ENCODE peak calls at places on chromosomes 6 and 20, in ten cellular contexts. One of them, this sample, is unnamed.

GRCh38 chr6:25239498-25239897 is 39.7 kb upstream of the CARMIL1 start:
- DNase-seq in CD8-positive, alpha-beta T cell: no peak
- DNase-seq in lung: no peak
- DNase-seq in cardiac fibroblast: no peak
- DNase-seq in astrocyte of the spinal cord: no peak
- DNase-seq in neural progenitor cell: no peak
- DNase-seq in fibroblast of pulmonary artery: no peak
- DNase-seq in fibroblast of lung: no peak
- DNase-seq in retinal pigment epithelial cell: no peak
- DNase-seq in RWPE1: no peak
- DNase-seq in this sample: no peak

GRCh38 chr6:8175046-8175777 is 72.9 kb upstream of the EEF1E1 start:
- DNase-seq in CD8-positive, alpha-beta T cell: no peak
- DNase-seq in lung: no peak
- DNase-seq in cardiac fibroblast: no peak
- DNase-seq in astrocyte of the spinal cord: no peak
- DNase-seq in neural progenitor cell: no peak
- DNase-seq in fibroblast of pulmonary artery: no peak
- DNase-seq in fibroblast of lung: no peak
- DNase-seq in retinal pigment epithelial cell: no peak
- DNase-seq in RWPE1: peak
- DNase-seq in this sample: no peak

GRCh38 chr20:19254956-19255355 is 42.5 kb downstream of the SLC24A3 start:
- DNase-seq in CD8-positive, alpha-beta T cell: no peak
- DNase-seq in lung: no peak
- DNase-seq in cardiac fibroblast: peak
- DNase-seq in astrocyte of the spinal cord: no peak
- DNase-seq in neural progenitor cell: no peak
- DNase-seq in fibroblast of pulmonary artery: no peak
- DNase-seq in fibroblast of lung: no peak
- DNase-seq in retinal pigment epithelial cell: no peak
- DNase-seq in RWPE1: no peak
- DNase-seq in this sample: no peak

GRCh38 chr6:42007286-42007685 is 43.0 kb upstream of the TAF8 start:
- DNase-seq in CD8-positive, alpha-beta T cell: no peak
- DNase-seq in lung: no peak
- DNase-seq in cardiac fibroblast: no peak
- DNase-seq in astrocyte of the spinal cord: no peak
- DNase-seq in neural progenitor cell: no peak
- DNase-seq in fibroblast of pulmonary artery: no peak
- DNase-seq in fibroblast of lung: no peak
- DNase-seq in retinal pigment epithelial cell: no peak
- DNase-seq in RWPE1: no peak
- DNase-seq in this sample: no peak

GRCh38 chr6:26576929-26577719 is 19.6 kb upstream of the ABT1 start:
- DNase-seq in CD8-positive, alpha-beta T cell: no peak
- DNase-seq in lung: no peak
- DNase-seq in cardiac fibroblast: peak
- DNase-seq in astrocyte of the spinal cord: peak
- DNase-seq in neural progenitor cell: peak
- DNase-seq in fibroblast of pulmonary artery: peak
- DNase-seq in fibroblast of lung: peak
- DNase-seq in retinal pigment epithelial cell: no peak
- DNase-seq in RWPE1: no peak
- DNase-seq in this sample: no peak

GRCh38 chr20:58160451-58161051 is 67.9 kb downstream of the ANKRD60 start:
- DNase-seq in CD8-positive, alpha-beta T cell: no peak
- DNase-seq in lung: no peak
- DNase-seq in cardiac fibroblast: peak
- DNase-seq in astrocyte of the spinal cord: peak
- DNase-seq in neural progenitor cell: peak
- DNase-seq in fibroblast of pulmonary artery: no peak
- DNase-seq in fibroblast of lung: peak
- DNase-seq in retinal pigment epithelial cell: no peak
- DNase-seq in RWPE1: no peak
- DNase-seq in this sample: no peak

GRCh38 chr20:52083627-52084232 is 107.8 kb downstream of the ZFP64 start:
- DNase-seq in CD8-positive, alpha-beta T cell: no peak
- DNase-seq in lung: peak
- DNase-seq in cardiac fibroblast: peak
- DNase-seq in astrocyte of the spinal cord: peak
- DNase-seq in neural progenitor cell: peak
- DNase-seq in fibroblast of pulmonary artery: peak
- DNase-seq in fibroblast of lung: peak
- DNase-seq in retinal pigment epithelial cell: no peak
- DNase-seq in RWPE1: peak
- DNase-seq in this sample: peak

GRCh38 chr6:14550817-14551216 is 433.2 kb downstream of the CD83 start:
- DNase-seq in CD8-positive, alpha-beta T cell: no peak
- DNase-seq in lung: no peak
- DNase-seq in cardiac fibroblast: peak
- DNase-seq in astrocyte of the spinal cord: no peak
- DNase-seq in neural progenitor cell: no peak
- DNase-seq in fibroblast of pulmonary artery: no peak
- DNase-seq in fibroblast of lung: no peak
- DNase-seq in retinal pigment epithelial cell: no peak
- DNase-seq in RWPE1: no peak
- DNase-seq in this sample: no peak

GRCh38 chr6:109165392-109165964 is 70.2 kb downstream of the CEP57L1 start:
- DNase-seq in CD8-positive, alpha-beta T cell: no peak
- DNase-seq in lung: no peak
- DNase-seq in cardiac fibroblast: peak
- DNase-seq in astrocyte of the spinal cord: peak
- DNase-seq in neural progenitor cell: peak
- DNase-seq in fibroblast of pulmonary artery: peak
- DNase-seq in fibroblast of lung: peak
- DNase-seq in retinal pigment epithelial cell: peak
- DNase-seq in RWPE1: peak
- DNase-seq in this sample: no peak

GRCh38 chr6:14207493-14207892 is 89.9 kb downstream of the CD83 start:
- DNase-seq in CD8-positive, alpha-beta T cell: no peak
- DNase-seq in lung: no peak
- DNase-seq in cardiac fibroblast: peak
- DNase-seq in astrocyte of the spinal cord: no peak
- DNase-seq in neural progenitor cell: no peak
- DNase-seq in fibroblast of pulmonary artery: no peak
- DNase-seq in fibroblast of lung: no peak
- DNase-seq in retinal pigment epithelial cell: no peak
- DNase-seq in RWPE1: no peak
- DNase-seq in this sample: no peak

GRCh38 chr20:46388945-46389344 is 17.5 kb downstream of the ELMO2 start:
- DNase-seq in CD8-positive, alpha-beta T cell: no peak
- DNase-seq in lung: no peak
- DNase-seq in cardiac fibroblast: no peak
- DNase-seq in astrocyte of the spinal cord: no peak
- DNase-seq in neural progenitor cell: no peak
- DNase-seq in fibroblast of pulmonary artery: no peak
- DNase-seq in fibroblast of lung: no peak
- DNase-seq in retinal pigment epithelial cell: no peak
- DNase-seq in RWPE1: no peak
- DNase-seq in this sample: no peak

GRCh38 chr6:117399924-117400323 is 25.8 kb downstream of the ROS1 start:
- DNase-seq in CD8-positive, alpha-beta T cell: no peak
- DNase-seq in lung: no peak
- DNase-seq in cardiac fibroblast: peak
- DNase-seq in astrocyte of the spinal cord: peak
- DNase-seq in neural progenitor cell: no peak
- DNase-seq in fibroblast of pulmonary artery: peak
- DNase-seq in fibroblast of lung: peak
- DNase-seq in retinal pigment epithelial cell: no peak
- DNase-seq in RWPE1: peak
- DNase-seq in this sample: no peak

GRCh38 chr6:117409863-117410262 is 15.9 kb downstream of the ROS1 start:
- DNase-seq in CD8-positive, alpha-beta T cell: no peak
- DNase-seq in lung: no peak
- DNase-seq in cardiac fibroblast: no peak
- DNase-seq in astrocyte of the spinal cord: no peak
- DNase-seq in neural progenitor cell: no peak
- DNase-seq in fibroblast of pulmonary artery: no peak
- DNase-seq in fibroblast of lung: no peak
- DNase-seq in retinal pigment epithelial cell: no peak
- DNase-seq in RWPE1: no peak
- DNase-seq in this sample: no peak

GRCh38 chr6:117401799-117402198 is 23.9 kb downstream of the ROS1 start:
- DNase-seq in CD8-positive, alpha-beta T cell: no peak
- DNase-seq in lung: no peak
- DNase-seq in cardiac fibroblast: no peak
- DNase-seq in astrocyte of the spinal cord: no peak
- DNase-seq in neural progenitor cell: no peak
- DNase-seq in fibroblast of pulmonary artery: no peak
- DNase-seq in fibroblast of lung: no peak
- DNase-seq in retinal pigment epithelial cell: no peak
- DNase-seq in RWPE1: no peak
- DNase-seq in this sample: no peak

GRCh38 chr6:117409420-117409819 is 16.3 kb downstream of the ROS1 start:
- DNase-seq in CD8-positive, alpha-beta T cell: no peak
- DNase-seq in lung: no peak
- DNase-seq in cardiac fibroblast: no peak
- DNase-seq in astrocyte of the spinal cord: no peak
- DNase-seq in neural progenitor cell: no peak
- DNase-seq in fibroblast of pulmonary artery: no peak
- DNase-seq in fibroblast of lung: no peak
- DNase-seq in retinal pigment epithelial cell: no peak
- DNase-seq in RWPE1: no peak
- DNase-seq in this sample: no peak

DNA sequence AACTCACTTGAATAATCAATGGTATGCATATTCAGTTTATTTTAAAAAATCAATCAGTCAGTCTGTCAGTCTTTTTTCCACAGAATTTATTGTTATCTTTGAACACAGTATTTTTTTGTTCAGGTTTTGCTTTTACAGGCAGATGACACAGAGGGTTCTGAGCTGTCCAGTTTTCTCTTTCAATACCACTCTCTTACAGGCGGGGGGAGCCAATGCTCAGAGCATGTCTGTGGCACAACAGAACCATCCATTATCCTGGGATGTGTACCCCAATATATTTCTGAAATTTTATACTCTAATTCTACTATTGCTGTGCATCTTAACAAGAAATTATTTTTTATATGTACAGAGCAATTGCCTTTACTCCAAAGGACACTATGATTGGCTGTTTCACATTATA is 21.2 kb downstream of the ROS1 start:
- DNase-seq in CD8-positive, alpha-beta T cell: no peak
- DNase-seq in lung: no peak
- DNase-seq in cardiac fibroblast: peak
- DNase-seq in astrocyte of the spinal cord: peak
- DNase-seq in neural progenitor cell: peak
- DNase-seq in fibroblast of pulmonary artery: no peak
- DNase-seq in fibroblast of lung: peak
- DNase-seq in retinal pigment epithelial cell: no peak
- DNase-seq in RWPE1: no peak
- DNase-seq in this sample: no peak
- TF ChIP-seq CTCF in CD8-positive, alpha-beta T cell: no peak
- TF ChIP-seq CTCF in lung: no peak
- TF ChIP-seq CTCF in cardiac fibroblast: peak
- TF ChIP-seq CTCF in astrocyte of the spinal cord: peak
- TF ChIP-seq CTCF in neural progenitor cell: peak
- TF ChIP-seq CTCF in fibroblast of pulmonary artery: no peak
- TF ChIP-seq CTCF in fibroblast of lung: peak
- TF ChIP-seq CTCF in retinal pigment epithelial cell: no peak
- TF ChIP-seq CTCF in RWPE1: no peak
- TF ChIP-seq CTCF in this sample: peak

GRCh38 chr20:15267935-15268334 is 930.5 kb upstream of the FLRT3 start:
- DNase-seq in CD8-positive, alpha-beta T cell: no peak
- DNase-seq in lung: no peak
- DNase-seq in cardiac fibroblast: no peak
- DNase-seq in astrocyte of the spinal cord: no peak
- DNase-seq in neural progenitor cell: no peak
- DNase-seq in fibroblast of pulmonary artery: no peak
- DNase-seq in fibroblast of lung: no peak
- DNase-seq in retinal pigment epithelial cell: no peak
- DNase-seq in RWPE1: no peak
- DNase-seq in this sample: no peak

GRCh38 chr20:15265910-15266309 is 928.5 kb upstream of the FLRT3 start:
- DNase-seq in CD8-positive, alpha-beta T cell: no peak
- DNase-seq in lung: no peak
- DNase-seq in cardiac fibroblast: no peak
- DNase-seq in astrocyte of the spinal cord: no peak
- DNase-seq in neural progenitor cell: no peak
- DNase-seq in fibroblast of pulmonary artery: no peak
- DNase-seq in fibroblast of lung: no peak
- DNase-seq in retinal pigment epithelial cell: no peak
- DNase-seq in RWPE1: no peak
- DNase-seq in this sample: no peak
- TF ChIP-seq CTCF in CD8-positive, alpha-beta T cell: no peak
- TF ChIP-seq CTCF in lung: no peak
- TF ChIP-seq CTCF in cardiac fibroblast: no peak
- TF ChIP-seq CTCF in astrocyte of the spinal cord: no peak
- TF ChIP-seq CTCF in neural progenitor cell: no peak
- TF ChIP-seq CTCF in fibroblast of pulmonary artery: no peak
- TF ChIP-seq CTCF in fibroblast of lung: no peak
- TF ChIP-seq CTCF in retinal pigment epithelial cell: no peak
- TF ChIP-seq CTCF in RWPE1: no peak
- TF ChIP-seq CTCF in this sample: peak

DNA sequence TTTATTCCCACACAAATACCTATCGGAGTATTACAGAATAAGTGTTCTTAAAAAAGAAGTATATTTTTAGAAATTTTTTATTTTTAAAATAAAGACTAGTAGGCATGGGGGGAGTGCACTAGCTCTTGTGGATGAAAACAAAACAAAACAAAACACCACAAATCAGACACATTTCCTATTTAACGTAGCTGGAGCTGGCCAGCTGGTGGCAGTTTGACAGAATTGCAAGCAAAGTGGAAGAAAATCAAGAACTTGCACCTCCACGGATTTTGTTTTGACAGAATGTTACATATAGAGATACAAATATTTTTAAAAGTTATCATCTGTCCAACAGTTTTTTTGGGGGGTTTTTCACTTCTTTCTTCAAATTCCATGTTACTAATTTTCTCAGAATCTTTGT is 63.6 kb upstream of the SNRPB2 start:
- DNase-seq in CD8-positive, alpha-beta T cell: no peak
- DNase-seq in lung: no peak
- DNase-seq in cardiac fibroblast: no peak
- DNase-seq in astrocyte of the spinal cord: no peak
- DNase-seq in neural progenitor cell: no peak
- DNase-seq in fibroblast of pulmonary artery: no peak
- DNase-seq in fibroblast of lung: no peak
- DNase-seq in retinal pigment epithelial cell: no peak
- DNase-seq in RWPE1: no peak
- DNase-seq in this sample: no peak
- TF ChIP-seq CTCF in CD8-positive, alpha-beta T cell: no peak
- TF ChIP-seq CTCF in lung: no peak
- TF ChIP-seq CTCF in cardiac fibroblast: peak
- TF ChIP-seq CTCF in astrocyte of the spinal cord: no peak
- TF ChIP-seq CTCF in neural progenitor cell: peak
- TF ChIP-seq CTCF in fibroblast of pulmonary artery: peak
- TF ChIP-seq CTCF in fibroblast of lung: no peak
- TF ChIP-seq CTCF in retinal pigment epithelial cell: no peak
- TF ChIP-seq CTCF in RWPE1: no peak
- TF ChIP-seq CTCF in this sample: peak

DNA sequence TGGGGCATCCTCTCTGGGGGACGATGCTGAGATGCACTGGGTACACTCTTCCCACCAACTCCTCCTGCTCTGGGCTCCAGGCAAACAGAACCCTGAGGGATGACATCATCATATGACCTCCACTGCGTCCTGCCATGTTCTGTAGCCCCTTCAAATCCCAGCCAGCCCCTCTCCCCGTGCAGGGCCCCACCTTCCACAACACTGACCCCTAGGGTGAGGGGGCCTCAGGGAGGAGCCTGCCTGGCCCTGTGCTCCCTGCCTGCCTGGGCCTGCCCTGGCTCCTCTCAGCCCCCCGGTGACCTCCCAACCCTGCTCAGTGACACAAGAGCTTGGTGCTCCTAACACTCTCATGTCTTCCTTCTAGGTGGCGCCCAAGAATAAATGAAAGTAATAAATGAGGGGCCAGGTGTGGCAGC is 9.6 kb upstream of the SPDEF start:
- DNase-seq in CD8-positive, alpha-beta T cell: no peak
- DNase-seq in lung: no peak
- DNase-seq in cardiac fibroblast: no peak
- DNase-seq in astrocyte of the spinal cord: no peak
- DNase-seq in neural progenitor cell: no peak
- DNase-seq in fibroblast of pulmonary artery: no peak
- DNase-seq in fibroblast of lung: no peak
- DNase-seq in retinal pigment epithelial cell: no peak
- DNase-seq in RWPE1: no peak
- DNase-seq in this sample: no peak
- TF ChIP-seq CTCF in CD8-positive, alpha-beta T cell: no peak
- TF ChIP-seq CTCF in lung: no peak
- TF ChIP-seq CTCF in cardiac fibroblast: no peak
- TF ChIP-seq CTCF in astrocyte of the spinal cord: no peak
- TF ChIP-seq CTCF in neural progenitor cell: no peak
- TF ChIP-seq CTCF in fibroblast of pulmonary artery: no peak
- TF ChIP-seq CTCF in fibroblast of lung: no peak
- TF ChIP-seq CTCF in retinal pigment epithelial cell: no peak
- TF ChIP-seq CTCF in RWPE1: no peak
- TF ChIP-seq CTCF in this sample: no peak